ENCODE peak calls at places on chromosomes 1 and 21, in seven cellular contexts. D is CD8-positive, alpha-beta T cell; N is HAP-1; I is CD4-positive, alpha-beta T cell; R is mammary epithelial cell; E is breast epithelium; B is A549. C is an unnamed sample.
A peak's percentile ranks its signal among the peaks of the same experiment; 100 is the strongest.

GRCh38 chr21:46515109-46515508 is 56.4 kb downstream of the DIP2A start:
- DNase-seq in E (no peak), I (no peak), R (no peak), B (no peak), N (no peak), D (no peak), C (no peak)

GRCh38 chr1:167157101-167157500 is 63.2 kb downstream of the STYXL2 start:
- DNase-seq in R (no peak), N (no peak), D (no peak), E (no peak), B (no peak), I (no peak), C (no peak)

GRCh38 chr1:23013657-23014056 is 2.0 kb downstream of the TEX46 start:
- DNase-seq in B (peak; percentile 22), D (no peak), I (no peak), N (peak; percentile 18), R (peak; percentile 79), E (no peak), C (no peak)

GRCh38 chr1:51421961-51422360 is 91.6 kb upstream of the TTC39A start:
- DNase-seq in B (peak; percentile 24), N (no peak), I (no peak), R (peak; percentile 25), E (no peak), D (no peak), C (no peak)

GRCh38 chr1:55172272-55172671 is 42.9 kb downstream of the USP24 start:
- DNase-seq in I (no peak), D (no peak), E (no peak), N (no peak), R (no peak), B (no peak), C (no peak)

GRCh38 chr1:116036255-116036654 is 59.9 kb downstream of the SLC22A15 start:
- DNase-seq in B (no peak), E (no peak), I (no peak), R (no peak), N (peak; percentile 45), D (no peak), C (no peak)

GRCh38 chr1:155062702-155063411 is 683 bp upstream of the EFNA4 start:
- DNase-seq in R (no peak), I (peak; percentile 72), D (peak; percentile 68), N (peak; percentile 68), E (no peak), B (peak; percentile 72), C (peak; percentile 68)

GRCh38 chr1:99855914-99856450 is 5.8 kb downstream of the AGL start:
- DNase-seq in D (no peak), E (no peak), R (no peak), N (no peak), B (no peak), I (no peak), C (no peak)

GRCh38 chr1:145872421-145872891 is 13.2 kb downstream of the ANKRD35 start:
- DNase-seq in E (peak; percentile 62), D (no peak), R (no peak), N (no peak), B (no peak), I (no peak), C (no peak)

GRCh38 chr1:119783354-119784126 is 14.8 kb upstream of the HMGCS2 start:
- DNase-seq in N (no peak), I (no peak), R (peak; percentile 15), D (no peak), E (no peak), B (no peak), C (no peak)

GRCh38 chr1:204204944-204205343 is 8.7 kb upstream of the KISS1 start:
- DNase-seq in R (no peak), N (no peak), E (no peak), D (no peak), B (no peak), I (no peak), C (no peak)

GRCh38 chr1:19884312-19884711 is 2.1 kb downstream of the OTUD3 start:
- DNase-seq in D (no peak), B (no peak), E (no peak), R (no peak), I (no peak), N (no peak), C (no peak)

GRCh38 chr1:153936011-153936802 is 10.3 kb downstream of the DENND4B start:
- DNase-seq in E (no peak), B (no peak), I (no peak), D (no peak), R (no peak), N (no peak), C (no peak)

GRCh38 chr1:78619803-78620579 is at the start of gene IFI44L:
- DNase-seq in I (peak; percentile 79), R (peak; percentile 52), E (peak; percentile 39), D (peak; percentile 41), N (no peak), B (no peak), C (no peak)

GRCh38 chr1:25821112-25821476 is 1.3 kb downstream of the MTFR1L start:
- DNase-seq in R (no peak), D (no peak), N (no peak), E (no peak), B (no peak), I (no peak), C (no peak)

GRCh38 chr1:166391677-166392076 is 224.9 kb upstream of the FAM78B start:
- DNase-seq in D (no peak), R (peak; percentile 4), B (no peak), I (no peak), E (no peak), N (no peak), C (no peak)

GRCh38 chr1:205571747-205572146 is 60.1 kb downstream of the ELK4 start:
- DNase-seq in I (no peak), D (no peak), R (no peak), N (no peak), E (no peak), B (no peak), C (no peak)

GRCh38 chr21:45954271-45954670 is 27.3 kb upstream of the COL6A1 start:
- DNase-seq in I (no peak), D (no peak), N (no peak), B (no peak), R (no peak), E (no peak), C (no peak)

GRCh38 chr1:15157524-15158399 is 4.2 kb downstream of the TMEM51 start:
- DNase-seq in D (no peak), I (no peak), B (no peak), R (no peak), N (no peak), E (no peak), C (no peak)

GRCh38 chr1:16138772-16139221 is 17.1 kb downstream of the EPHA2 start:
- DNase-seq in R (no peak), D (no peak), B (no peak), E (no peak), I (no peak), N (no peak), C (no peak)

GRCh38 chr1:95301614-95302013 is 67.6 kb downstream of the RWDD3 start:
- DNase-seq in E (no peak), D (no peak), N (no peak), B (no peak), I (no peak), R (no peak), C (no peak)

GRCh38 chr1:56540467-56540866 is 38.9 kb downstream of the PLPP3 start:
- DNase-seq in B (no peak), I (no peak), E (no peak), N (no peak), D (no peak), R (no peak), C (no peak)

DNA sequence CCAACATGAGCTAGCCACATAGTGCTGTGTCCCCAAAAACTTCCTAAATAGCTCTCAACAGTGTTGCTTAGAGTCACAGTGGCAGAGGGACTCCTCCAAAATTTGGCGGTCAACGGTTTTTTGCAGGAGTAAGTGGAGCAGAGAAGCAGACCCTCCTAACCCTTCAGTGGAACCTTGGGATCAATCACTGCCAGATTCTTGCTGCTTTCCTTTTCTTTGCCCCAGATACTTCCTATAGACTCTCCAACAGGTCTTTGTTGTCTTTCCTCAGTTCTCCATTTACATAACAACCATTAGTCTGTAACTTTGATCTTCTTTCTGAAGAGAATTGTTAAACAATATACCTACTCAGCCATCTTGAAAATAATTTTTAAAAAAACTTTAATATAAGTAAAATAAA is 556.1 kb downstream of the BRINP3 start:
- DNase-seq in D (no peak), E (no peak), N (no peak), I (no peak), R (no peak), B (no peak), C (no peak)
- H3K9me3 ChIP-seq in D (peaks cover 4% of the 10 kb centered on the region), E (peaks cover 4% of the 10 kb centered on the region), N (no peaks in the 10 kb centered on the region), I (no peaks in the 10 kb centered on the region), R (no peaks in the 10 kb centered on the region), B (peaks cover 5% of the 10 kb centered on the region), C (peaks cover 2% of the 10 kb centered on the region)

DNA sequence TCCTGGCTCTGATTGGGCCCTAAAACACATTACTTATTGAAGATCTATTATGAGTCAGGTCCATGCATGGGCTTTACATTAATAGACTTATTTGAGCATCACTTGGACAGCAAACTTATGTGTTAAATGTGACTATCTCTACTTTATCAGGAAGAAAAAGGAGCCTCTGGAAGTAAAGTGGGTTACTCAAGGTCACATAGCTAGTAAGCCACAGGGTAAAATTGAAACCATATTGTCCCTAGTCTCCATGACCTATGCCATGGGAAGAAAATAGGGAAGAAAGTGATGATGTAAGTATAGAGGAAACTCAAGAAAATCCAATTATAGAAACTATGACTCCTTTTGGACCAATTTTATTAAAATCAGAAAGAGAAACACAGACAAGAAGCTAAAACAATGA is 555.3 kb downstream of the NUF2 start:
- DNase-seq in E (no peak), D (no peak), I (no peak), N (no peak), R (no peak), B (no peak), C (no peak)
- H3K9me3 ChIP-seq in E (no peaks in the 10 kb centered on the region), D (no peaks in the 10 kb centered on the region), I (no peaks in the 10 kb centered on the region), N (no peaks in the 10 kb centered on the region), R (no peaks in the 10 kb centered on the region), B (no peaks in the 10 kb centered on the region), C (no peaks in the 10 kb centered on the region)

DNA sequence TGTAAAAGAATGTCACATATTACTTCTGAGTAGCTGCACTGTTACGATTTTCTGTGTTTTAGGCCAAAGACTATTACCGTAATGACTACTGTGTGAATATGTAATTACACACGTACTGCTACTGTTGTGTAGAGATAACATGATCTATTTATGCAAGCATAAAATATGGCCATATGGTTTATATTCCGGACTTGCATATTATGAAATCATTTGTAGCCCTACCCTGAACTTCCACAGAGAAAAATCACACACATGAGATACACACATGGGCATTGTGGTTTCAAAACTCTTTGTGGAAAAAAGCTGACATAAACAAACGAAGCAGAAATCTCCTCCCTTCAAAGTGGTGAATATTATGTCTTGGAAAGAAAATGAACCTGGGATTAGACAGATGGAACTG is 373.0 kb upstream of the ADAMTS5 start:
- DNase-seq in N (no peak), R (no peak), E (no peak), B (no peak), I (no peak), D (no peak), C (no peak)
- H3K9me3 ChIP-seq in N (no peaks in the 10 kb centered on the region), R (no peaks in the 10 kb centered on the region), E (no peaks in the 10 kb centered on the region), B (no peaks in the 10 kb centered on the region), I (no peaks in the 10 kb centered on the region), D (no peaks in the 10 kb centered on the region), C (no peaks in the 10 kb centered on the region)

GRCh38 chr1:2861988-2862430 is 60.5 kb upstream of the TTC34 start:
- DNase-seq in R (no peak), N (no peak), D (no peak), B (no peak), I (no peak), E (no peak), C (no peak)
- H3K9me3 ChIP-seq in R (peaks cover 42% of the 10 kb centered on the region), N (no peaks in the 10 kb centered on the region), D (no peaks in the 10 kb centered on the region), B (no peaks in the 10 kb centered on the region), I (no peaks in the 10 kb centered on the region), E (no peaks in the 10 kb centered on the region), C (no peaks in the 10 kb centered on the region)